ENCODE peak calls at places on chromosomes 11 and 22, in ten cellular contexts. H is Panc1; L is activated CD8-positive, alpha-beta T cell treated with anti-CD3 and anti-CD28 coated beads for 36 hours; F is pancreas; O is foreskin keratinocyte; G is CD4-positive, alpha-beta T cell; S is sciatic nerve; B is A549; J is HCT116; Q is CD8-positive, alpha-beta T cell. X is an unnamed sample.

GRCh38 chr22:38710352-38710751 is 4.6 kb downstream of the GTPBP1 start:
- ATAC-seq in H (no peak), L (no peak), F (no peak), O (no peak), G (no peak), S (no peak), B (no peak), J (no peak), Q (no peak), X (no peak)

GRCh38 chr22:37122598-37123180 is 13.2 kb upstream of the TMPRSS6 start:
- ATAC-seq in H (no peak), L (peak), F (no peak), O (no peak), G (no peak), S (no peak), B (no peak), J (no peak), Q (no peak), X (no peak)

GRCh38 chr11:61602775-61603569 is 22.1 kb upstream of the SYT7 start:
- ATAC-seq in H (peak), L (no peak), F (peak), O (peak), G (no peak), S (peak), B (no peak), J (peak), Q (no peak), X (peak)

GRCh38 chr11:77411717-77412441 is 62.0 kb downstream of the PAK1 start:
- ATAC-seq in H (peak), L (peak), F (peak), O (peak), G (peak), S (peak), B (peak), J (peak), Q (peak), X (peak)

GRCh38 chr11:45354976-45355705 is 69.0 kb upstream of the SYT13 start:
- ATAC-seq in H (no peak), L (peak), F (peak), O (peak), G (peak), S (peak), B (peak), J (no peak), Q (peak), X (peak)

GRCh38 chr11:111733009-111733408 is 33.2 kb downstream of the PPP2R1B start:
- ATAC-seq in H (peak), L (no peak), F (no peak), O (peak), G (no peak), S (no peak), B (peak), J (no peak), Q (no peak), X (peak)

GRCh38 chr11:115126515-115127208 is 377.6 kb downstream of the CADM1 start:
- ATAC-seq in H (no peak), L (no peak), F (no peak), O (peak), G (no peak), S (no peak), B (no peak), J (no peak), Q (no peak), X (no peak)

GRCh38 chr11:65559951-65560537 is 1.9 kb upstream of the LTBP3 start:
- ATAC-seq in H (peak), L (no peak), F (no peak), O (peak), G (no peak), S (no peak), B (peak), J (peak), Q (no peak), X (peak)

GRCh38 chr22:35024364-35024692 is 41.6 kb upstream of the ISX start:
- ATAC-seq in H (peak), L (no peak), F (no peak), O (no peak), G (no peak), S (no peak), B (peak), J (peak), Q (no peak), X (no peak)

GRCh38 chr11:17008099-17008498 is 6.1 kb downstream of the PLEKHA7 start:
- ATAC-seq in H (no peak), L (no peak), F (peak), O (no peak), G (no peak), S (no peak), B (no peak), J (no peak), Q (no peak), X (peak)

GRCh38 chr11:111571829-111572501 is 30.3 kb upstream of the SIK2 start:
- ATAC-seq in H (no peak), L (no peak), F (no peak), O (no peak), G (no peak), S (no peak), B (no peak), J (no peak), Q (no peak), X (no peak)

GRCh38 chr11:75326439-75326810 is 25.0 kb downstream of the ARRB1 start:
- ATAC-seq in H (peak), L (peak), F (no peak), O (peak), G (no peak), S (no peak), B (peak), J (peak), Q (no peak), X (no peak)

GRCh38 chr22:39985383-39986045 is 9.2 kb upstream of the FAM83F start:
- ATAC-seq in H (no peak), L (peak), F (no peak), O (peak), G (peak), S (no peak), B (no peak), J (no peak), Q (peak), X (peak)

GRCh38 chr11:118156531-118157185 is 4.0 kb upstream of the SCN4B start:
- ATAC-seq in H (no peak), L (peak), F (no peak), O (peak), G (peak), S (no peak), B (peak), J (peak), Q (peak), X (no peak)

GRCh38 chr11:126438272-126438671 is 82.8 kb downstream of the ST3GAL4 start:
- ATAC-seq in H (no peak), L (no peak), F (no peak), O (no peak), G (no peak), S (no peak), B (no peak), J (no peak), Q (no peak), X (no peak)

GRCh38 chr22:39257522-39258475 is 13.0 kb upstream of the PDGFB start:
- ATAC-seq in H (no peak), L (no peak), F (no peak), O (no peak), G (no peak), S (no peak), B (no peak), J (no peak), Q (no peak), X (no peak)

GRCh38 chr11:131859811-131860210 is 489.4 kb downstream of the NTM start:
- ATAC-seq in H (no peak), L (no peak), F (no peak), O (peak), G (no peak), S (no peak), B (no peak), J (no peak), Q (no peak), X (no peak)

GRCh38 chr11:131737357-131737756 is 366.9 kb downstream of the NTM start:
- ATAC-seq in H (no peak), L (no peak), F (no peak), O (no peak), G (no peak), S (no peak), B (no peak), J (no peak), Q (no peak), X (no peak)

GRCh38 chr11:131253142-131253884 is 117.1 kb upstream of the NTM start:
- ATAC-seq in H (no peak), L (no peak), F (no peak), O (no peak), G (no peak), S (no peak), B (no peak), J (no peak), Q (no peak), X (no peak)

GRCh38 chr11:84476581-84476980 is 1150.6 kb downstream of the DLG2 start:
- ATAC-seq in H (no peak), L (no peak), F (no peak), O (no peak), G (no peak), S (no peak), B (no peak), J (no peak), Q (no peak), X (no peak)

GRCh38 chr11:23310276-23310675 is 450.0 kb upstream of the CCDC179 start:
- ATAC-seq in H (no peak), L (no peak), F (no peak), O (no peak), G (no peak), S (no peak), B (no peak), J (no peak), Q (no peak), X (no peak)